ENCODE peak calls at places on chromosomes 2 and 18, in five cellular contexts. V, O, D, J and P are unnamed samples.

GRCh38 chr18:69402219-69402989 is 1.7 kb downstream of the DOK6 start:
- DNase-seq in V (no peak), O (peak), J (no peak), D (no peak), P (no peak)

GRCh38 chr2:172148246-172148645 is 45.5 kb upstream of the DLX2 start:
- DNase-seq in O (no peak), J (no peak), D (no peak), V (no peak), P (no peak)

GRCh38 chr2:119523959-119524694 is at the start of gene SCTR:
- DNase-seq in O (no peak), V (no peak), J (no peak), D (peak), P (no peak)

GRCh38 chr2:207561386-207562080 is 31.8 kb downstream of the CREB1 start:
- DNase-seq in J (no peak), O (no peak), V (no peak), D (no peak), P (no peak)

GRCh38 chr2:98829586-98830270 is 98.8 kb upstream of the MGAT4A start:
- DNase-seq in V (no peak), O (no peak), J (no peak), D (no peak), P (no peak)

GRCh38 chr2:18413794-18414396 is 146.6 kb downstream of the RDH14 start:
- DNase-seq in D (no peak), O (peak), V (no peak), J (peak), P (no peak)

GRCh38 chr2:85744771-85745601 is 8.8 kb upstream of the ATOH8 start:
- DNase-seq in J (no peak), D (no peak), V (no peak), O (no peak), P (no peak)

GRCh38 chr2:112811841-112812306 is 24.7 kb downstream of the IL1B start:
- DNase-seq in J (no peak), V (no peak), O (peak), D (no peak), P (no peak)

GRCh38 chr2:30736461-30737325 is 70.6 kb downstream of the CAPN13 start:
- DNase-seq in J (no peak), D (no peak), V (no peak), O (no peak), P (no peak)

GRCh38 chr2:110881908-110882307 is 149.5 kb downstream of the ACOXL start:
- DNase-seq in V (no peak), O (no peak), D (no peak), J (no peak), P (no peak)

GRCh38 chr2:44578401-44579135 is 216.8 kb downstream of the CAMKMT start:
- DNase-seq in O (no peak), J (no peak), D (no peak), V (no peak), P (no peak)

GRCh38 chr2:226963528-226963927 is 127.7 kb downstream of the RHBDD1 start:
- DNase-seq in D (no peak), J (no peak), V (no peak), O (no peak), P (no peak)

GRCh38 chr2:128438091-128438490 is 119.4 kb upstream of the HS6ST1 start:
- DNase-seq in V (no peak), D (peak), J (peak), O (no peak), P (no peak)

GRCh38 chr18:79772865-79773696 is 24.7 kb upstream of the KCNG2 start:
- DNase-seq in O (no peak), V (no peak), J (no peak), D (no peak), P (no peak)

GRCh38 chr2:224837558-224837957 is 121.4 kb upstream of the CCDC195 start:
- DNase-seq in D (no peak), O (no peak), J (no peak), V (no peak), P (no peak)

GRCh38 chr2:54771166-54771565 is 47.7 kb downstream of the EML6 start:
- DNase-seq in V (no peak), O (no peak), D (no peak), J (no peak), P (no peak)

GRCh38 chr2:78644849-78645248 is 380.7 kb upstream of the REG3G start:
- DNase-seq in D (no peak), V (no peak), O (no peak), J (no peak), P (no peak)

GRCh38 chr2:10504994-10505820 is 57.1 kb upstream of the ODC1 start:
- DNase-seq in D (peak), J (no peak), O (no peak), V (no peak), P (no peak)

GRCh38 chr2:190545756-190546385 is 11.3 kb upstream of the NEMP2 start:
- DNase-seq in D (no peak), J (no peak), O (no peak), V (no peak), P (no peak)

GRCh38 chr2:75041791-75042231 is 83.4 kb downstream of the POLE4 start:
- DNase-seq in O (no peak), D (no peak), J (no peak), V (no peak), P (no peak)

GRCh38 chr2:95018301-95018700 is 7.2 kb upstream of the MAL start:
- DNase-seq in O (no peak), V (no peak), D (no peak), J (no peak), P (no peak)

GRCh38 chr2:42927334-42928160 is 135.2 kb upstream of the HAAO start:
- DNase-seq in D (no peak), O (peak), J (no peak), V (no peak), P (no peak)
- TF ChIP-seq CTCF in D (no peak), O (no peak), J (no peak), V (no peak), P (no peak)

DNA sequence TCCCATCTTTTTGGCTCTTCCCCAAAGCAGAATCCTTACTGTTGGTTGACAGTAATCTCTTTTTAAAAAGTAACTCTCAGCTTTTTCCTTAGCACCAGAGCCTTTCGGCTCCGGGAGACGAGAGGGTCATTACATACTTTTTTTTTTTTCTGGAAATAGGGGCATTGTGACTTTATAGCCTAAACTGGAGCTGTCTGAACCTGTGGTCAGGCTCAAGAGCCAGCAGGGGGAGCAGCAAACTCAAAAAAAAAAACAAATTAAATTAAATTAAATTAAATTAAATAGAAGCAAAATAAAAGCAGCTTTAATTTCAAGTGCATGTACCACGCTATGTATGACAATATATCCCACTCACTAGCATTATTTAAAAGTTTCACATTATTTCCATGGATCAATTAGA is 156.6 kb downstream of the DTNA start:
- DNase-seq in J (no peak), V (no peak), D (no peak), O (no peak), P (no peak)
- TF ChIP-seq CTCF in J (peak), V (peak), D (peak), O (peak), P (peak)

DNA sequence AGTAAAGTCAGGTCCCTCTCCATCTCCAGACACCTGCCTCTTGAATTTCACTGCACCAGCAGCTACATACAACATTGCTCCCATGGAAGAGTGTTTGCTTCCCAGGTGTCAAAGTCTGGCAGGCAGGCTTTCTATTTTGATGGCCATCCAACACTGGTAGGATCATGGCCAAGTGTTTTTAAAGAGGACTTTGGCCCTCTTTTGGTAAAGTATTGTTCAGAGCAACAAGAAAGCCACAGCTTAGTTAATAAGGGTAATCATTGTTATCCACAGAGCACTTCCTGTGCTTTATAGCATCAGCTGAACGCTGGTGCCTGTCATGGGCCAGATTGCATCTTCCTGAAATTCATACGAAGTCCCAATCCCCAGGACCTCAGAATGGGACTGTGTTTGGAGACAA is 133.2 kb downstream of the NCK2 start:
- DNase-seq in D (no peak), O (no peak), J (no peak), V (no peak), P (no peak)
- TF ChIP-seq CTCF in D (no peak), O (no peak), J (no peak), V (no peak), P (no peak)

GRCh38 chr2:192243488-192243887 is 48.8 kb upstream of the TMEFF2 start:
- DNase-seq in J (no peak), D (no peak), O (no peak), V (no peak), P (no peak)
- TF ChIP-seq CTCF in J (no peak), D (no peak), O (no peak), V (no peak), P (no peak)

GRCh38 chr18:45437399-45437798 is 177.9 kb upstream of the SLC14A2 start:
- DNase-seq in D (no peak), J (no peak), V (no peak), O (no peak), P (no peak)

GRCh38 chr18:45435810-45436209 is 179.5 kb upstream of the SLC14A2 start:
- DNase-seq in O (no peak), D (no peak), J (no peak), V (no peak), P (no peak)

GRCh38 chr18:45440246-45440645 is 175.0 kb upstream of the SLC14A2 start:
- DNase-seq in V (no peak), O (no peak), J (no peak), D (no peak), P (no peak)

GRCh38 chr18:45441110-45441842 is 174.0 kb upstream of the SLC14A2 start:
- DNase-seq in V (no peak), D (no peak), O (no peak), J (no peak), P (no peak)
- TF ChIP-seq CTCF in V (peak), D (peak), O (no peak), J (no peak), P (no peak)

GRCh38 chr2:240894836-240895558 is 959 bp downstream of the MAB21L4 start:
- DNase-seq in V (no peak), J (no peak), O (no peak), D (no peak), P (no peak)

GRCh38 chr2:240894006-240894405 is 1.9 kb downstream of the MAB21L4 start:
- DNase-seq in J (no peak), V (no peak), O (no peak), D (no peak), P (no peak)

GRCh38 chr2:240892925-240893324 is 3.0 kb downstream of the MAB21L4 start:
- DNase-seq in O (no peak), V (no peak), D (no peak), J (no peak), P (no peak)

GRCh38 chr2:240892361-240892760 is 3.6 kb downstream of the MAB21L4 start:
- DNase-seq in D (no peak), O (no peak), J (no peak), V (no peak), P (no peak)

DNA sequence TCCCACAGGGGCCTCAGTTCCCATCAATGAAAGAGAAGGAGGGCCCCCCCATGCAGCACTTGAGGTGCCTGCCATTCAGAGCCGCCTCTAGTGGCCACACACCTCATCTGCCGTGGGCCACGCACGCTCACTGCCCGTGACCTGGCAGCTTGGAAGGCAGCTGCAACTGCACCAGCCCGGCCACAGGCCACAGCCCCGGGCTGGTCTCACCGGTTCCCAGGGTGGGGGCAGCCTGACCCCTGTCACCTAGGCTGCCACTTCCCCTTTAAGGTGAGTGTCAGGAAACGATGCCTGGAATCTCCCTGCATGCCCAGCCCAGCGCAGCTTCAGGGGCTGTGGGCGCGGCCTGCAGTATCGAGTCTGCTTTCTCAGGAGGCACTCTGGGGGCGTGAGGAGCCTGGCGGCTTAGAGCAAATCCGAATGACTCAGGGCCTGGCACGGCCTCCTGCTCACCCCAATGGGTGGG is 2.6 kb downstream of the MAB21L4 start:
- DNase-seq in O (no peak), J (peak), D (no peak), V (peak), P (no peak)
- TF ChIP-seq CTCF in O (no peak), J (no peak), D (no peak), V (no peak), P (no peak)

GRCh38 chr18:57959278-57959677 is 84.7 kb upstream of the NEDD4L start:
- DNase-seq in J (peak), O (no peak), V (peak), D (no peak), P (no peak)
- TF ChIP-seq CTCF in J (no peak), O (peak), V (peak), D (peak), P (no peak)

GRCh38 chr2:131566371-131566770 is 38.7 kb downstream of the CCDC74A start:
- DNase-seq in V (no peak), D (no peak), O (no peak), J (no peak), P (no peak)
- TF ChIP-seq CTCF in V (no peak), D (no peak), O (no peak), J (no peak), P (no peak)

GRCh38 chr2:231489990-231490389 is 25.7 kb upstream of the NCL start:
- DNase-seq in D (no peak), J (no peak), O (no peak), V (no peak), P (no peak)
- TF ChIP-seq CTCF in D (peak), J (no peak), O (peak), V (peak), P (no peak)

GRCh38 chr2:163610817-163611556 is 124.8 kb downstream of the FIGN start:
- DNase-seq in D (no peak), O (no peak), J (no peak), V (peak), P (no peak)
- TF ChIP-seq CTCF in D (peak), O (no peak), J (no peak), V (no peak), P (no peak)